ENCODE peak calls at places on chromosomes 5 and 9, in five cellular contexts. One of them, this sample, is unnamed.

GRCh38 chr9:120653762-120654161 is 60.5 kb downstream of the MEGF9 start:
- DNase-seq in astrocyte: no peak
- DNase-seq in A549: no peak
- DNase-seq in PC-3: no peak
- DNase-seq in fibroblast of villous mesenchyme: no peak
- DNase-seq in this sample: no peak

GRCh38 chr9:14221558-14221957 is 92.4 kb downstream of the NFIB start:
- DNase-seq in fibroblast of villous mesenchyme: peak
- DNase-seq in PC-3: peak
- DNase-seq in A549: peak
- DNase-seq in astrocyte: peak
- DNase-seq in this sample: no peak

GRCh38 chr5:100889165-100889564 is 13.9 kb downstream of the ST8SIA4 start:
- DNase-seq in PC-3: no peak
- DNase-seq in astrocyte: no peak
- DNase-seq in fibroblast of villous mesenchyme: no peak
- DNase-seq in A549: no peak
- DNase-seq in this sample: no peak

GRCh38 chr9:131397100-131397790 is 3.4 kb downstream of the PRRC2B start:
- DNase-seq in PC-3: peak
- DNase-seq in A549: no peak
- DNase-seq in astrocyte: peak
- DNase-seq in fibroblast of villous mesenchyme: no peak
- DNase-seq in this sample: no peak

GRCh38 chr9:121288874-121289553 is 21.1 kb downstream of the GSN start:
- DNase-seq in fibroblast of villous mesenchyme: peak
- DNase-seq in astrocyte: peak
- DNase-seq in A549: peak
- DNase-seq in PC-3: no peak
- DNase-seq in this sample: peak

GRCh38 chr5:141077826-141078225 is 16.6 kb upstream of the PCDHB2 start:
- DNase-seq in PC-3: no peak
- DNase-seq in astrocyte: no peak
- DNase-seq in fibroblast of villous mesenchyme: no peak
- DNase-seq in A549: no peak
- DNase-seq in this sample: no peak

GRCh38 chr5:108749130-108749861 is 1.6 kb downstream of the FER start:
- DNase-seq in astrocyte: peak
- DNase-seq in A549: peak
- DNase-seq in PC-3: no peak
- DNase-seq in fibroblast of villous mesenchyme: no peak
- DNase-seq in this sample: no peak

GRCh38 chr9:83012578-83013260 is 50.2 kb downstream of the RASEF start:
- DNase-seq in A549: no peak
- DNase-seq in PC-3: no peak
- DNase-seq in astrocyte: no peak
- DNase-seq in fibroblast of villous mesenchyme: peak
- DNase-seq in this sample: no peak

GRCh38 chr9:131333771-131334567 is 44.4 kb downstream of the PLPP7 start:
- DNase-seq in fibroblast of villous mesenchyme: no peak
- DNase-seq in PC-3: no peak
- DNase-seq in A549: no peak
- DNase-seq in astrocyte: no peak
- DNase-seq in this sample: no peak

GRCh38 chr5:160604484-160604883 is 182.8 kb downstream of the PTTG1 start:
- DNase-seq in astrocyte: no peak
- DNase-seq in PC-3: no peak
- DNase-seq in fibroblast of villous mesenchyme: no peak
- DNase-seq in A549: no peak
- DNase-seq in this sample: no peak

GRCh38 chr9:110890416-110890815 is 147.9 kb downstream of the LPAR1 start:
- DNase-seq in fibroblast of villous mesenchyme: no peak
- DNase-seq in A549: no peak
- DNase-seq in astrocyte: no peak
- DNase-seq in PC-3: no peak
- DNase-seq in this sample: no peak

GRCh38 chr5:175853573-175854230 is 17.7 kb upstream of the CPLX2 start:
- DNase-seq in astrocyte: no peak
- DNase-seq in PC-3: no peak
- DNase-seq in fibroblast of villous mesenchyme: peak
- DNase-seq in A549: peak
- DNase-seq in this sample: no peak

GRCh38 chr5:101390317-101390908 is 487.3 kb upstream of the ST8SIA4 start:
- DNase-seq in astrocyte: peak
- DNase-seq in PC-3: peak
- DNase-seq in fibroblast of villous mesenchyme: peak
- DNase-seq in A549: peak
- DNase-seq in this sample: peak

GRCh38 chr9:30851600-30851999 is 1532.8 kb upstream of the ACO1 start:
- DNase-seq in PC-3: no peak
- DNase-seq in A549: no peak
- DNase-seq in astrocyte: no peak
- DNase-seq in fibroblast of villous mesenchyme: no peak
- DNase-seq in this sample: no peak

GRCh38 chr5:34674226-34674625 is 18.1 kb downstream of the RAI14 start:
- DNase-seq in A549: no peak
- DNase-seq in PC-3: peak
- DNase-seq in astrocyte: peak
- DNase-seq in fibroblast of villous mesenchyme: peak
- DNase-seq in this sample: no peak

GRCh38 chr9:85743290-85744128 is 1.8 kb upstream of the AGTPBP1 start:
- DNase-seq in fibroblast of villous mesenchyme: peak
- DNase-seq in A549: peak
- DNase-seq in astrocyte: peak
- DNase-seq in PC-3: peak
- DNase-seq in this sample: no peak

GRCh38 chr9:26955222-26955903 is 849 bp upstream of the IFT74 start:
- DNase-seq in PC-3: no peak
- DNase-seq in astrocyte: no peak
- DNase-seq in A549: no peak
- DNase-seq in fibroblast of villous mesenchyme: no peak
- DNase-seq in this sample: no peak

GRCh38 chr5:56507348-56507930 is 274.3 kb upstream of the ANKRD55 start:
- DNase-seq in astrocyte: no peak
- DNase-seq in PC-3: no peak
- DNase-seq in fibroblast of villous mesenchyme: no peak
- DNase-seq in A549: peak
- DNase-seq in this sample: no peak

GRCh38 chr9:75239176-75239575 is 150.9 kb downstream of the OSTF1 start:
- DNase-seq in astrocyte: peak
- DNase-seq in fibroblast of villous mesenchyme: peak
- DNase-seq in PC-3: peak
- DNase-seq in A549: peak
- DNase-seq in this sample: no peak

GRCh38 chr5:148978370-148979103 is 84.3 kb downstream of the SH3TC2 start:
- DNase-seq in PC-3: peak
- DNase-seq in astrocyte: no peak
- DNase-seq in fibroblast of villous mesenchyme: no peak
- DNase-seq in A549: no peak
- DNase-seq in this sample: no peak

GRCh38 chr9:112337547-112337946 is 4.1 kb upstream of the PTBP3 start:
- DNase-seq in fibroblast of villous mesenchyme: no peak
- DNase-seq in astrocyte: no peak
- DNase-seq in A549: peak
- DNase-seq in PC-3: no peak
- DNase-seq in this sample: no peak

GRCh38 chr5:25094219-25094618 is 449.4 kb upstream of the CDH10 start:
- DNase-seq in PC-3: no peak
- DNase-seq in fibroblast of villous mesenchyme: no peak
- DNase-seq in A549: no peak
- DNase-seq in astrocyte: no peak
- DNase-seq in this sample: no peak

GRCh38 chr5:66518753-66519152 is 77.4 kb upstream of the MAST4 start:
- DNase-seq in A549: no peak
- DNase-seq in astrocyte: peak
- DNase-seq in fibroblast of villous mesenchyme: no peak
- DNase-seq in PC-3: no peak
- DNase-seq in this sample: no peak

GRCh38 chr9:18969095-18969494 is 63.9 kb downstream of the SAXO1 start:
- DNase-seq in A549: no peak
- DNase-seq in astrocyte: no peak
- DNase-seq in fibroblast of villous mesenchyme: peak
- DNase-seq in PC-3: no peak
- DNase-seq in this sample: no peak

GRCh38 chr5:73321757-73322452 is 126.7 kb downstream of the FOXD1 start:
- DNase-seq in astrocyte: peak
- DNase-seq in PC-3: peak
- DNase-seq in fibroblast of villous mesenchyme: peak
- DNase-seq in A549: no peak
- DNase-seq in this sample: no peak

GRCh38 chr9:8012986-8013385 is 213.4 kb upstream of the DMAC1 start:
- DNase-seq in astrocyte: no peak
- DNase-seq in PC-3: no peak
- DNase-seq in A549: no peak
- DNase-seq in fibroblast of villous mesenchyme: no peak
- DNase-seq in this sample: no peak

GRCh38 chr9:134426436-134426835 is 100.2 kb downstream of the RXRA start:
- DNase-seq in astrocyte: no peak
- DNase-seq in fibroblast of villous mesenchyme: no peak
- DNase-seq in A549: no peak
- DNase-seq in PC-3: no peak
- DNase-seq in this sample: no peak

GRCh38 chr5:177231479-177232250 is 71.9 kb downstream of the RAB24 start:
- DNase-seq in astrocyte: no peak
- DNase-seq in fibroblast of villous mesenchyme: no peak
- DNase-seq in A549: no peak
- DNase-seq in PC-3: no peak
- DNase-seq in this sample: no peak

GRCh38 chr5:177230660-177231059 is 72.9 kb downstream of the RAB24 start:
- DNase-seq in fibroblast of villous mesenchyme: no peak
- DNase-seq in A549: no peak
- DNase-seq in PC-3: no peak
- DNase-seq in astrocyte: no peak
- DNase-seq in this sample: no peak

GRCh38 chr5:177226882-177227281 is 76.6 kb downstream of the RAB24 start:
- DNase-seq in PC-3: no peak
- DNase-seq in fibroblast of villous mesenchyme: no peak
- DNase-seq in A549: no peak
- DNase-seq in astrocyte: no peak
- DNase-seq in this sample: no peak

GRCh38 chr5:177225798-177226197 is 77.7 kb downstream of the RAB24 start:
- DNase-seq in PC-3: no peak
- DNase-seq in A549: no peak
- DNase-seq in astrocyte: no peak
- DNase-seq in fibroblast of villous mesenchyme: no peak
- DNase-seq in this sample: no peak

DNA sequence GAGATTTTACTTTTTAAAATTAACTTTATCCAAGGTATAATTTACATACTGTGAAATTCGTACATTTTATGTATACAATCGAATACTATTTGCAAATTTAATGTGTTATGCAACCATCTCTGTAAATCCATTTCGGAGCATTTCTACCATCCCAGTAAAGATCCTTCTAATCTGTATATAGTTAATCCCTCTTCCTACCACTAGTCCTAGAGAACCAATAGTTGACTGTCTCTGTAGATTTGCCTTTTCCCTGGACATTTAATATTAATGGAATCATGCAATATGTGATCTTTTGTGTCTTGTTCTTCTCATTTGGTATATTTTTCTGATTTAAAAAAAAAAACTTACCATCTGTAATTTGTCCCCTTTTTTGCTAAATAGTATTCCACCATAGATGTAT is 74.8 kb downstream of the RAB24 start:
- DNase-seq in PC-3: no peak
- DNase-seq in astrocyte: no peak
- DNase-seq in fibroblast of villous mesenchyme: no peak
- DNase-seq in A549: no peak
- DNase-seq in this sample: no peak
- TF ChIP-seq CTCF in PC-3: peak
- TF ChIP-seq CTCF in astrocyte: no peak
- TF ChIP-seq CTCF in fibroblast of villous mesenchyme: no peak
- TF ChIP-seq CTCF in A549: no peak
- TF ChIP-seq CTCF in this sample: no peak

GRCh38 chr5:125412051-125412560 is 665.7 kb upstream of the ZNF608 start:
- DNase-seq in fibroblast of villous mesenchyme: peak
- DNase-seq in astrocyte: peak
- DNase-seq in A549: no peak
- DNase-seq in PC-3: peak
- DNase-seq in this sample: no peak
- TF ChIP-seq CTCF in fibroblast of villous mesenchyme: no peak
- TF ChIP-seq CTCF in astrocyte: no peak
- TF ChIP-seq CTCF in A549: no peak
- TF ChIP-seq CTCF in PC-3: no peak
- TF ChIP-seq CTCF in this sample: no peak

GRCh38 chr9:123523828-123524227 is 167.8 kb downstream of the CRB2 start:
- DNase-seq in fibroblast of villous mesenchyme: no peak
- DNase-seq in PC-3: no peak
- DNase-seq in A549: no peak
- DNase-seq in astrocyte: no peak
- DNase-seq in this sample: no peak
- TF ChIP-seq CTCF in fibroblast of villous mesenchyme: no peak
- TF ChIP-seq CTCF in PC-3: no peak
- TF ChIP-seq CTCF in A549: no peak
- TF ChIP-seq CTCF in astrocyte: no peak
- TF ChIP-seq CTCF in this sample: no peak

GRCh38 chr5:63648376-63648775 is 313.9 kb downstream of the HTR1A start:
- DNase-seq in astrocyte: no peak
- DNase-seq in A549: no peak
- DNase-seq in PC-3: no peak
- DNase-seq in fibroblast of villous mesenchyme: no peak
- DNase-seq in this sample: no peak
- TF ChIP-seq CTCF in astrocyte: no peak
- TF ChIP-seq CTCF in A549: no peak
- TF ChIP-seq CTCF in PC-3: no peak
- TF ChIP-seq CTCF in fibroblast of villous mesenchyme: no peak
- TF ChIP-seq CTCF in this sample: no peak

GRCh38 chr5:173395257-173395932 is 67.2 kb upstream of the STC2 start:
- DNase-seq in PC-3: peak
- DNase-seq in astrocyte: peak
- DNase-seq in fibroblast of villous mesenchyme: peak
- DNase-seq in A549: peak
- DNase-seq in this sample: no peak
- TF ChIP-seq CTCF in PC-3: peak
- TF ChIP-seq CTCF in astrocyte: peak
- TF ChIP-seq CTCF in fibroblast of villous mesenchyme: peak
- TF ChIP-seq CTCF in A549: no peak
- TF ChIP-seq CTCF in this sample: no peak